ENCODE peak calls at places on chromosomes 5 and 9, in four cellular contexts. W is H9, T is breast epithelium, R is endothelial cell. E is an unnamed sample.

GRCh38 chr5:131619102-131619501 is 15.9 kb downstream of the RAPGEF6 start:
- DNase-seq in W (no peak), T (no peak), R (no peak), E (no peak)

GRCh38 chr5:54539001-54539400 is 21.4 kb downstream of the SNX18 start:
- DNase-seq in W (no peak), T (no peak), R (no peak), E (no peak)

GRCh38 chr5:35963381-35963843 is 25.0 kb upstream of the CAPSL start:
- DNase-seq in W (peak), T (no peak), R (no peak), E (no peak)

GRCh38 chr9:15468113-15468512 is 42.7 kb downstream of the PSIP1 start:
- DNase-seq in W (no peak), T (no peak), R (no peak), E (no peak)

GRCh38 chr5:105924366-105924765 is 1746.4 kb downstream of the EFNA5 start:
- DNase-seq in W (no peak), T (no peak), R (no peak), E (no peak)

GRCh38 chr9:80158150-80158549 is 586.4 kb downstream of the TLE4 start:
- DNase-seq in W (no peak), T (no peak), R (no peak), E (no peak)

GRCh38 chr5:77569409-77569808 is 69.1 kb downstream of the OTP start:
- DNase-seq in W (no peak), T (no peak), R (no peak), E (no peak)

GRCh38 chr5:6302684-6303083 is 75.7 kb downstream of the MED10 start:
- DNase-seq in W (no peak), T (no peak), R (peak), E (no peak)

GRCh38 chr5:132825165-132825823 is 5.2 kb downstream of the SHROOM1 start:
- DNase-seq in W (peak), T (no peak), R (no peak), E (no peak)

GRCh38 chr9:118170032-118170955 is 466.1 kb downstream of the TLR4 start:
- DNase-seq in W (peak), T (no peak), R (peak), E (peak)

GRCh38 chr5:134509308-134510040 is 16.0 kb upstream of the JADE2 start:
- DNase-seq in W (peak), T (peak), R (no peak), E (no peak)

GRCh38 chr5:139147743-139148079 is 50.5 kb downstream of the SIL1 start:
- DNase-seq in W (no peak), T (peak), R (no peak), E (no peak)

GRCh38 chr9:108521063-108521462 is 334.7 kb downstream of the ACTL7B start:
- DNase-seq in W (no peak), T (no peak), R (no peak), E (no peak)

GRCh38 chr9:128916745-128917144 is 4.0 kb upstream of the PHYHD1 start:
- DNase-seq in W (no peak), T (no peak), R (no peak), E (no peak)

GRCh38 chr9:128919409-128919808 is 1.4 kb upstream of the PHYHD1 start:
- DNase-seq in W (no peak), T (no peak), R (no peak), E (no peak)

GRCh38 chr9:128916204-128916603 is 4.6 kb upstream of the PHYHD1 start:
- DNase-seq in W (no peak), T (peak), R (no peak), E (no peak)

GRCh38 chr9:128918921-128919320 is 1.9 kb upstream of the PHYHD1 start:
- DNase-seq in W (no peak), T (no peak), R (no peak), E (no peak)

DNA sequence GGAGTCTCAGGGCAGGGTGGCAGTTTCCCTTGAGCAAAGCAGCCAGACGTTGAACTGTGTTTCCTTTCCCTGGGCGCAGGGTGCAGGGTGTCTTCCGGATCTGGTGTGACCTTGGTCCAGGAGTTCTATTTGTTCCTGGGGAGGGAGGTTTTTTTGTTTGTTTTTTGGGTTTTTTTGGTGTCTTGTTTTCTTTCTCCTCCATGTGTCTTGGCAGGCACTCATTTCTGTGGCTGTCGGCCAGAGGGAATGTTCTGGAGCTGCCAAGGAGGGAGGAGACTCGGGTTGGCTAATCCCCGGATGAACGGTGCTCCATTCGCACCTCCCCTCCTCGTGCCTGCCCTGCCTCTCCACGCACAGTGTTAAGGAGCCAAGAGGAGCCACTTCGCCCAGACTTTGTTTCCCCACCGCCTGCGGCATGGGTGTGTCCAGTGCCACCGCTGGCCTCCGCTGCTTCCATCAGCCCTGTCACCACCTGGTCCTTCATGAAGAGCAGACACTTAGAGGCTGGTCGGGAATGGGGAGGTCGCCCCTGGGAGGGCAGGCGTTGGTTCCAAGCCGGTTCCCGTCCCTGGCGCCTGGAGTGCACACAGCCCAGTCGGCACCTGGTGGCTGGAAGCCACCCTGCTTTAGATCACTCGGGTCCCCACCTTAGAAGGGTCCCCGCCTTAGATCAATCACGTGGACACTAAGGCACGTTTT is 3.5 kb upstream of the PHYHD1 start:
- DNase-seq in W (no peak), T (peak), R (no peak), E (no peak)
- TF ChIP-seq CTCF in W (no peak), T (no peak), R (no peak), E (no peak)

GRCh38 chr5:90849939-90850338 is 291.3 kb downstream of the ADGRV1 start:
- DNase-seq in W (no peak), T (no peak), R (no peak), E (no peak)

GRCh38 chr5:90843443-90843842 is 284.8 kb downstream of the ADGRV1 start:
- DNase-seq in W (no peak), T (no peak), R (no peak), E (no peak)

DNA sequence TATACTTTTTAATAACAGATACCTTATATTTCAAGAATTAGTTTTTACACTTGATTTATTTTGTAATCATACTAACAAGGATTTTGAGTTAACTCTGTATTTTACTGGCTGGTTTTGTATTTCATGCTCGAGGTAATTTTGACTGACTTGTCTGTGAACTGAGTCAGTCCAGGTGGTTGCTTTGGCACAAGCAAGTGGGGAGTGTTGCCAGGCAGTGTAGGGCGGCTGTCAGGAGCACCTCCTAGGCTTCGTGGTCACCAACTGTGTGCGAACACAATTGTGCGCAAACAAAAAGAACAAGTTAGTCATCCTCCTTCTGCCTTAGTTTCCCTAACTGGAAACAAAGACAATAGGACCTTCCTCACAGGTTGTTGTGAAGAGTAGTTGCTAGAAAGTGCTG is 286.3 kb downstream of the ADGRV1 start:
- DNase-seq in W (no peak), T (no peak), R (no peak), E (no peak)
- TF ChIP-seq CTCF in W (no peak), T (no peak), R (no peak), E (no peak)

GRCh38 chr9:124897570-124898460 is 35.9 kb downstream of the ARPC5L start:
- DNase-seq in W (no peak), T (no peak), R (no peak), E (no peak)

GRCh38 chr9:124890179-124890578 is 28.2 kb downstream of the ARPC5L start:
- DNase-seq in W (no peak), T (no peak), R (no peak), E (no peak)

GRCh38 chr9:124894035-124894740 is 32.3 kb downstream of the ARPC5L start:
- DNase-seq in W (no peak), T (no peak), R (no peak), E (no peak)

GRCh38 chr9:124899845-124900244 is 37.9 kb downstream of the ARPC5L start:
- DNase-seq in W (no peak), T (no peak), R (no peak), E (no peak)

DNA sequence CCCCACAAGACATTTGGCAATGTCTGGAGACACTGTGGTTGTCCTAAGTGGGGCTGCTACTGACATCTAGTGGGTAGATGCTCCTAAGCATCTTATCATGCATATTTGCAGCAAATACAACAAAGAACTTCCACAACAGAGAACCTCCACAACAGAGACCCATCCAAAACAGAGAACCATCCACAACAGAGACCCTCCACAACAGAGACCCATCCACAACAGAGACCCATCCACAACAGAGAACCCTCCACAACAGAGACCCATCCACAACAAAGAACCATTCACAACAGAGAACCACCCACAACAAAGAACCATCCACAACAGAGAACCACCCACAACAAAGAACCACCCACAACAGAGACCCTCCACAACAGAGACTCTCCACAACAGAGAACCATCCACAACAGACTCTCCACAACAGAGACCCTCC is 32.8 kb downstream of the ARPC5L start:
- DNase-seq in W (peak), T (no peak), R (peak), E (no peak)
- TF ChIP-seq CTCF in W (peak), T (no peak), R (no peak), E (peak)

DNA sequence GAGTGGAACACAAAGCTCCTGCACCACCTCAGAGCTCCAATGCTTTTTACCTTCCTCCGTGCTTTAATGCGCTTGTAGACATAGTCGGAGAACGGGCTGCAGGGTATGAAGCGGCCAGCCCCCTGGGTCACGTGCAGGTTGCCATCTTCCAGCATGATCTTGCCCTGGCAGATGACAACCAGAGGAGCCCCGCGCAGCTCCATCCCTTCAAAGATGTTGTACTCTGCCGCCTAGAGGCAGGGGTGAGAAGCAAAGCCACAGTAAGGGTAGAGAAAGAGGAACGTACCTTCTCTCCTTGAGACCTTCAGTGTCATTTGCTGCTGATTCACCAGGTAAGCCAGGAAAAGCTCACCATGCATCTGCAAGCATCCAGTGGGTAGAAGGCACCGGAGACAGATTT is 112.3 kb downstream of the DPYSL3 start:
- DNase-seq in W (peak), T (no peak), R (no peak), E (no peak)
- TF ChIP-seq CTCF in W (peak), T (no peak), R (no peak), E (no peak)

GRCh38 chr5:43110606-43111170 is 10.0 kb upstream of the ZNF131 start:
- DNase-seq in W (peak), T (no peak), R (peak), E (no peak)
- TF ChIP-seq CTCF in W (peak), T (no peak), R (peak), E (peak)

DNA sequence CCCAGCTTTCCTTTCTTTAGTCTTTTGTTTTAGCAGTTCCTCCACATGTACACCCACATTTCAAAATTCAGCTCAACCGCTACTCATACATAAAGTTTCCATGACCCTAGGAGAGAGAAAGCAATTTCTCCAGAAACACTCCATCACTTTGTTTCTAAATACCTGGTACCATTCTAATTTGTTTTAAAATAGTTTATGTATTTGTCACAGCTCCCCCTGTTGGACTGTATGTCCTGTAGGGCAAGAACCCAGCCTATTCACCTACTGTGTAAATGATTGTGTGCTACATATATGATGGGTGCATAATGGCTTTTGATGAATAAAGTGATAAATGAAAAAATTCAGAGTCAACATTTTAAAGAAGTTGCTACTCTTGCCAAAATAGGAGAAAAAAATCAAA is 139.1 kb downstream of the COX7C start:
- DNase-seq in W (no peak), T (no peak), R (no peak), E (no peak)
- TF ChIP-seq CTCF in W (peak), T (no peak), R (no peak), E (peak)

DNA sequence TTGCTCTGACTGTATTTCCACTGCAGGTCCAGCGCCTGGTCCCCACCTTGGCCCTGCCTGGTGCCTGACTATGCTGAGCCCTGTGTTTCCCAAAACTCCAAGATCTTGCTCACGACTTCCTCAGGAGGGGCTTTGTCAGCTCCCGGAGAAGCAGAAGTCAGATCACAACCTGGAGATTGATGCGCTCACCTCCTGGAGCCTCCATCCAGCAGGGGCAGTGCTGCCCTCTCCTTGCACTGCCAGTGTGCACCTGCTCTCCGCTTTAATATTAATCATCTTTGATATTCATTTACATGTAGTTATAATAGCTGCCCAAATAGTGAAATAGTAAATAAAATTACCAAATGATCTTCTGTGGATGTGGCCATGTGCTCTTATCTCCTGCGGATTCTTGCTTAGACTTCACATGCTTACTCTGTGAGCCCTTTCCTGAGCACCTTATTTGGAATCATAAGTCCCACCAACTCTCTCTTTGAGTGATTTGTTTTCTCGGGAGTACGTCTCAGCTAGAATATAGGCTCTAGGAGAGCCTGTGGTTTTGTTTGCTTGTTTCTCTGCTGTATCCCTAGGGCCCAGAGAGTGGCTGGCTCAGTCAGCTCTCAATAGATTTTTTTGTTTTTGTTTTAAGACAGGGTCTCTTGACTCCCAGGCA is 17.4 kb downstream of the MAML1 start:
- DNase-seq in W (no peak), T (no peak), R (no peak), E (no peak)
- TF ChIP-seq CTCF in W (peak), T (no peak), R (no peak), E (no peak)

GRCh38 chr9:112379177-112380101 is 469 bp upstream of the HSDL2 start:
- DNase-seq in W (peak), T (peak), R (peak), E (peak)
- TF ChIP-seq CTCF in W (no peak), T (no peak), R (no peak), E (no peak)

DNA sequence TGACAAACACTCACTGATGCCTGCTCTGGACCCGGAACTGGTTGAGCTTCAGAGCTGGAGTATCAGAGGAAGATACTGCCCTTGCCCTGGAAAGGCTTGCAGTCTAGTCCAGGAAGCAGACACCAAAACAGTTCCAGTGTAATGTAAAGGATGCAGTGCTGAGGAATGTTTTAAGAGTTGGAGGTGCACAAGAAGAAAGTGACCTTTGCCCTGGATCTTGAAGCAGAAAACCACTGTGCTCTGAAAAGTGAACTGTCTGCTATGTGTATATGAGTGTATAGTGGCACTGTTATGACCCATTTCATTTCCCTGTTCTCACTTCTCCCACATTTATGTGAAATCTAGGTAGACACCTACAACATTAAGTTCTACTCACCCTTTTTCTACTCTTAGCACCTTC is 2.1 kb downstream of the ZNF346 start:
- DNase-seq in W (no peak), T (no peak), R (no peak), E (no peak)
- TF ChIP-seq CTCF in W (no peak), T (no peak), R (no peak), E (no peak)